ENCODE peak calls at places on chromosome 7, in seven cellular contexts. A, P, M, L, W, H and T are unnamed samples.

GRCh38 chr7:84188811-84189405 is 5.7 kb downstream of the SEMA3A start:
- DNase-seq in W (no peak), A (peak), H (peak), L (no peak), P (no peak), M (no peak), T (peak)

GRCh38 chr7:45066409-45066808 is 22.4 kb downstream of the NACAD start:
- DNase-seq in H (no peak), P (no peak), M (no peak), L (no peak), A (no peak), W (no peak), T (no peak)

GRCh38 chr7:4730276-4730675 is 45.1 kb upstream of the AP5Z1 start:
- DNase-seq in A (no peak), M (no peak), H (no peak), W (no peak), L (no peak), P (no peak), T (no peak)

GRCh38 chr7:46291601-46292150 is 370.6 kb upstream of the IGFBP3 start:
- DNase-seq in H (peak), L (no peak), A (no peak), M (no peak), P (peak), W (peak), T (peak)

GRCh38 chr7:154676422-154677073 is 326.4 kb downstream of the PAXIP1 start:
- DNase-seq in L (no peak), P (no peak), M (no peak), H (no peak), A (no peak), W (no peak), T (no peak)

GRCh38 chr7:147419001-147419400 is 1171.6 kb upstream of the C7orf33 start:
- DNase-seq in M (no peak), L (peak), A (no peak), P (no peak), H (no peak), W (no peak), T (no peak)

GRCh38 chr7:129434846-129435318 is 650 bp downstream of the STRIP2 start:
- DNase-seq in W (peak), L (peak), M (no peak), P (peak), H (peak), A (peak), T (no peak)

GRCh38 chr7:30143748-30144251 is 9.0 kb downstream of the MTURN start:
- DNase-seq in M (no peak), W (peak), P (peak), A (no peak), H (peak), L (no peak), T (peak)

GRCh38 chr7:28378574-28379149 is 33.7 kb upstream of the CREB5 start:
- DNase-seq in M (no peak), A (no peak), P (peak), L (no peak), H (peak), W (peak), T (peak)

GRCh38 chr7:77933394-77933793 is 134.8 kb downstream of the PHTF2 start:
- DNase-seq in M (peak), H (peak), L (no peak), P (peak), W (peak), A (no peak), T (peak)

GRCh38 chr7:150974468-150975391 is 3.4 kb downstream of the KCNH2 start:
- DNase-seq in A (no peak), H (peak), W (no peak), P (no peak), M (peak), L (peak), T (peak)

GRCh38 chr7:157464971-157465481 is 128.2 kb downstream of the DNAJB6 start:
- DNase-seq in W (no peak), M (no peak), A (no peak), L (no peak), P (no peak), H (no peak), T (no peak)

GRCh38 chr7:28921822-28922221 is 36.3 kb downstream of the TRIL start:
- DNase-seq in M (peak), H (peak), P (peak), W (peak), L (peak), A (peak), T (peak)

GRCh38 chr7:131568953-131569352 is 12.5 kb upstream of the PODXL start:
- DNase-seq in A (no peak), W (no peak), H (no peak), M (no peak), L (no peak), P (no peak), T (no peak)

GRCh38 chr7:28939367-28939766 is 18.8 kb downstream of the TRIL start:
- DNase-seq in P (no peak), W (no peak), H (no peak), L (no peak), A (peak), M (no peak), T (no peak)

GRCh38 chr7:111045469-111045868 is 45.5 kb upstream of the LRRN3 start:
- DNase-seq in L (peak), A (no peak), P (no peak), H (peak), W (no peak), M (no peak), T (no peak)

GRCh38 chr7:130913721-130914588 is 179.9 kb upstream of the KLF14 start:
- DNase-seq in P (no peak), M (no peak), W (no peak), L (no peak), A (no peak), H (peak), T (no peak)

GRCh38 chr7:137151056-137151731 is 192.3 kb downstream of the PTN start:
- DNase-seq in H (peak), A (no peak), P (peak), W (peak), M (no peak), L (no peak), T (peak)

GRCh38 chr7:35747611-35748010 is 52.7 kb upstream of the HERPUD2 start:
- DNase-seq in M (no peak), L (no peak), P (no peak), H (peak), W (peak), A (no peak), T (no peak)

GRCh38 chr7:77570330-77571011 is 33.4 kb downstream of the PTPN12 start:
- DNase-seq in A (peak), H (peak), M (no peak), P (peak), W (peak), L (no peak), T (peak)

GRCh38 chr7:84176716-84177115 is 17.9 kb downstream of the SEMA3A start:
- DNase-seq in M (no peak), H (peak), W (peak), L (no peak), P (peak), A (no peak), T (no peak)

GRCh38 chr7:4172883-4173282 is 509.2 kb upstream of the FOXK1 start:
- DNase-seq in M (no peak), H (no peak), A (no peak), P (no peak), L (no peak), W (no peak), T (no peak)

GRCh38 chr7:55069271-55069792 is 50.5 kb downstream of the EGFR start:
- DNase-seq in A (peak), P (no peak), M (no peak), W (no peak), H (peak), L (no peak), T (no peak)

GRCh38 chr7:137001041-137001440 is 132.6 kb downstream of the CHRM2 start:
- DNase-seq in M (no peak), P (no peak), L (no peak), H (no peak), W (peak), A (no peak), T (no peak)

GRCh38 chr7:1237704-1238255 is 5.1 kb downstream of the UNCX start:
- DNase-seq in W (no peak), L (peak), H (no peak), P (no peak), A (no peak), M (no peak), T (no peak)

GRCh38 chr7:8271960-8272359 is 10.0 kb upstream of the ICA1 start:
- DNase-seq in H (no peak), A (no peak), P (no peak), L (no peak), M (no peak), W (no peak), T (no peak)

GRCh38 chr7:150897502-150898474 is 45.5 kb downstream of the AOC1 start:
- DNase-seq in M (no peak), A (no peak), P (no peak), L (no peak), H (no peak), W (no peak), T (no peak)

GRCh38 chr7:47226688-47227087 is 355.2 kb downstream of the TNS3 start:
- DNase-seq in M (no peak), W (no peak), A (no peak), H (no peak), P (no peak), L (no peak), T (no peak)

GRCh38 chr7:144019457-144019856 is 19.3 kb downstream of the OR6B1 start:
- DNase-seq in M (no peak), L (no peak), P (peak), A (peak), W (peak), H (peak), T (peak)

GRCh38 chr7:155038335-155038734 is 31.8 kb upstream of the HTR5A start:
- DNase-seq in P (no peak), H (no peak), L (no peak), M (no peak), A (no peak), W (no peak), T (no peak)

GRCh38 chr7:68697821-68698280 is 900.4 kb upstream of the AUTS2 start:
- DNase-seq in A (no peak), H (no peak), M (no peak), P (no peak), W (peak), L (no peak), T (no peak)

GRCh38 chr7:45626441-45627430 is 52.6 kb downstream of the ADCY1 start:
- DNase-seq in P (no peak), W (no peak), A (no peak), M (no peak), H (no peak), L (no peak), T (no peak)

GRCh38 chr7:50795831-50796230 is 13.1 kb upstream of the GRB10 start:
- DNase-seq in A (no peak), M (no peak), L (no peak), P (no peak), W (no peak), H (no peak), T (peak)

GRCh38 chr7:151080091-151080521 is 503 bp downstream of the FASTK start:
- DNase-seq in M (no peak), W (peak), L (peak), A (no peak), H (peak), P (peak), T (no peak)

GRCh38 chr7:8443871-8444756 is 10.7 kb downstream of the NXPH1 start:
- DNase-seq in P (no peak), A (no peak), W (no peak), H (no peak), L (peak), M (no peak), T (no peak)

GRCh38 chr7:77653572-77653971 is 42.7 kb upstream of the RSBN1L start:
- DNase-seq in A (no peak), H (no peak), M (no peak), L (no peak), W (no peak), P (no peak), T (no peak)

DNA sequence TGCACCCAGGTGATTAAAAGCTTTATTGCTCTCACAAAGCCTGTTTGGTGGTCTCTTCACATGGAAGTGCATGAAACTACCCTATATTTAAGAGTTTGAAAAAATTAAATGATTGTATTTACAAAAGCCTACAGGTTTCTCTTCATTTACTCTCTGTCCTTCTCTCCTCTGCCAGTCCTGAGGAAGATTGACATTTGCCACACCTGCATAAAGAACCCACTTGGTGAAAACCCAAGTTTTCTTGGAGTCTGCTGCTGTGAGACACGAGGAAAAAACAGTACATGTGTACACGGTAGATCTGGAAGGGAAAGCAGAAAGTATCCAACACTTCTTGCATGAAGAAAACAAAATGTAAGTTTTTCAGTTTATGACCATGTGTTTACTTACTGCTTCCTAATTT is 994.4 kb upstream of the POT1 start:
- DNase-seq in A (no peak), P (no peak), L (no peak), M (no peak), H (no peak), W (no peak), T (no peak)
- H3K9ac ChIP-seq in A (no peak), P (no peak), L (no peak), M (no peak), H (no peak), W (no peak), T (no peak)

DNA sequence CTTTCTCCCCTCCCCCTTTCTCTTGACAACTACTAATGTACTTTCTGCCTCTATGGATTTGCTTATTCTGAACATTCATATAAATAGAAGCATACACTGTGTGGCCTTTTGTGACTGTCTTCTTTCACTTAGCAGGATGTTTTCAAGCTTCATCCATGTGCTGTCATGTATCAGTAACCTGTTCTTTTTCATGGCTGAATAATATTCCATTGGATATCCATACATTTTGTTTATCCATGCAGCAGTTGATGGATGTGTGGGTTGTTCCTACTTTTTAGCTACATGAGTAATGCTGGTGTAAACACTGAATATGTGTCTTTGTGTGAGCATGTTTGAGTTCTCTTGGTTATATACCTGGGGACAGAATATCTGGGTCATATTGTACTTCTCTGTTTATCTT is 107.6 kb downstream of the TRRAP start:
- DNase-seq in H (no peak), P (no peak), L (no peak), M (no peak), W (no peak), A (no peak), T (no peak)
- TF ChIP-seq EZH2 in H (no peak), P (no peak), L (no peak), M (no peak), W (no peak), A (no peak), T (no peak)

DNA sequence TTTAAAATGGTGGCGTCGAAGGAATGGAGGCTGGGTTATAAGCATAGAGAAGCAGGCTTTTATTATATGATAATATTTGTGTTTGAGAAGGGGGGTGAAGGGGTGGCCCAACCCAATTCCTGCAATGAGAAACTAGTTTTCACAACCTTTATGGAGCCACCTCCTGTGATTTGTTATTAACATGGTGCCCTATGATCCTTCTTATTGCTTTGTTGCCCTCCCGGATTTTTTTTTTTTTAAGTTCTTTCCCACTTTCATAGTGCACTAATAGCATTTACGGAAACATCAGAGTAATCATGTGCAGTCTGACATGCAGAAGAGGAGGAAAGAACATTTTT is 324 bp upstream of the TSPAN12 start:
- DNase-seq in M (no peak), W (no peak), P (no peak), L (no peak), A (no peak), H (no peak), T (peak)
- H2AFZ ChIP-seq in M (peak), W (peak), P (peak), L (peak), A (peak), H (peak), T (peak)

GRCh38 chr7:96861-97260 is 95.5 kb upstream of the FAM20C start:
- DNase-seq in M (no peak), W (no peak), H (no peak), P (no peak), L (no peak), A (no peak), T (no peak)
- H3K9ac ChIP-seq in M (no peak), W (no peak), H (no peak), P (no peak), L (no peak), A (no peak), T (no peak)

DNA sequence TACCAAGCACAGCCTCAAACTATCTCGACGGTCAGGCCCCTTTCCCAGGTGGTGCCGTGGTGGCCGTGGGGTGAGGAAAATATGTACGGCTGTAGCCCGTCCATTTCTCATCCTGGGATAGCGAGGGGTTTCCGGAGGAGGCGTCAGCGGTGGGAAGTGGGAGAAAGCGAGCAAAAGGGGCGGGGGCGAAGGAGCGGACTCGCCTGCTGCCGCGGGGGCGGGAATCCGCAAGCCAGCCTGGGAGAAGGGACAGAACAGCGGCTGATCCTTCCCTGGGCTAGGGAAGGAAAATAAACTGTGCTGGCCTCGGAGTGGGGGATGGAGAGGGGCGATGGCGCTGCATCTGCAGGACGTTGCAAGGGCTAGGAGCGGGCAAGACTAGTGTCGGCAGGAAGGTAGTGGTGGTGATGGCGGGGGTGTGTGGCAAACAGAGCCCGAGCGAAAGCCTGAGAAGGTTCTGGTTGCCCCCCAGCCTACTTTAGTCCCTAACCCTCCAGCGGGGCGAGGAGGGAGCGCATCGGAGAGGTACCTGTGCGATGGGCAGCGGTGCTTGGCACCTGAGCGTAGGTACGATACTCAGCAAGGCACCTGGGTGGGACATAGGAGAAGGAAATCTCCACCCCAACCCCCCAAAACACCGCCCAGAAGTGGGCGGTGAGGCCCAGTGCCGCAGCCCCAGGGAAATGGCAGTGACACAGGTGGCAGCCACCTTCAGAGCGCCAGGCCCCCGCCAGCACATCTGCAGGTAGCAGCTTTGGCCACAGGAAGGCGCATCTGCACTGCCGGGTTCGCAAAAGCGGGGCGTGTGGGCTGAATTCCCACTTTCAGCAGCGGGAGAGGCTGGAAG is 49.9 kb upstream of the STEAP1B start:
- DNase-seq in M (peak), P (peak), H (peak), A (peak), W (peak), L (peak), T (peak)
- TF ChIP-seq EZH2 in M (no peak), P (no peak), H (no peak), A (no peak), W (peak), L (no peak), T (no peak)

GRCh38 chr7:26439502-26440252 is 148.0 kb downstream of the SNX10 start:
- DNase-seq in M (no peak), H (no peak), W (no peak), A (no peak), L (peak), P (no peak), T (no peak)

GRCh38 chr7:26441640-26442277 is 150.1 kb downstream of the SNX10 start:
- DNase-seq in A (no peak), M (no peak), P (no peak), W (no peak), H (no peak), L (peak), T (no peak)

GRCh38 chr7:26443006-26443405 is 151.3 kb downstream of the SNX10 start:
- DNase-seq in A (no peak), W (no peak), M (no peak), H (no peak), P (no peak), L (no peak), T (no peak)

GRCh38 chr7:26440253-26440992 is 148.8 kb downstream of the SNX10 start:
- DNase-seq in L (no peak), M (no peak), W (no peak), A (no peak), P (no peak), H (no peak), T (no peak)

GRCh38 chr7:26440993-26441636 is 149.5 kb downstream of the SNX10 start:
- DNase-seq in H (no peak), M (no peak), P (no peak), W (no peak), L (peak), A (peak), T (no peak)
- H2AFZ ChIP-seq in H (no peak), M (no peak), P (no peak), W (no peak), L (peak), A (no peak), T (no peak)